ENCODE peak calls at places on chromosomes 1 and 21, in four cellular contexts. N is HEK293T, M is mammary epithelial cell, F is glomerular endothelial cell. I is an unnamed sample.

GRCh38 chr1:50529510-50529909 is 106.3 kb upstream of the DMRTA2 start:
- DNase-seq in N (no peak), M (no peak), F (no peak), I (no peak)

GRCh38 chr1:49048188-49048587 is 271.5 kb upstream of the BEND5 start:
- DNase-seq in N (no peak), M (no peak), F (no peak), I (no peak)

GRCh38 chr1:185742403-185742802 is 8.2 kb downstream of the HMCN1 start:
- DNase-seq in N (no peak), M (no peak), F (no peak), I (no peak)

GRCh38 chr1:57102957-57103356 is 137.1 kb upstream of the C8B start:
- DNase-seq in N (no peak), M (no peak), F (no peak), I (no peak)

GRCh38 chr1:1799716-1800115 is 21.4 kb upstream of the NADK start:
- DNase-seq in N (no peak), M (no peak), F (no peak), I (no peak)

GRCh38 chr1:85428471-85429077 is 36.4 kb downstream of the DDAH1 start:
- DNase-seq in N (no peak), M (no peak), F (no peak), I (peak; percentile 33)

GRCh38 chr21:36747815-36748381 is 49.0 kb downstream of the SIM2 start:
- DNase-seq in N (no peak), M (no peak), F (no peak), I (no peak)

GRCh38 chr1:31626451-31627202 is 9.1 kb downstream of the HCRTR1 start:
- DNase-seq in N (no peak), M (peak; percentile 27), F (no peak), I (no peak)

GRCh38 chr1:67214420-67215174 is 48.3 kb downstream of the IL23R start:
- DNase-seq in N (no peak), M (peak; percentile 38), F (no peak), I (no peak)

GRCh38 chr1:53361541-53361961 is 33.7 kb upstream of the LRP8 start:
- DNase-seq in N (no peak), M (no peak), F (no peak), I (no peak)

GRCh38 chr1:221458430-221459156 is 283.3 kb downstream of the DUSP10 start:
- DNase-seq in N (no peak), M (peak; percentile 43), F (no peak), I (no peak)

GRCh38 chr21:26758083-26758861 is 86.9 kb downstream of the ADAMTS1 start:
- DNase-seq in N (no peak), M (no peak), F (no peak), I (no peak)

GRCh38 chr1:242770366-242770765 is 245.9 kb upstream of the PLD5 start:
- DNase-seq in N (no peak), M (peak; percentile 12), F (no peak), I (no peak)

GRCh38 chr1:31789259-31790065 is 25.3 kb upstream of the ADGRB2 start:
- DNase-seq in N (peak; percentile 99), M (peak; percentile 75), F (no peak), I (peak; percentile 60)

GRCh38 chr1:3679799-3680453 is 27.6 kb downstream of the TP73 start:
- DNase-seq in N (no peak), M (no peak), F (no peak), I (no peak)

GRCh38 chr1:151346082-151346768 is 827 bp downstream of the RFX5 start:
- DNase-seq in N (no peak), M (no peak), F (no peak), I (no peak)

GRCh38 chr1:240499012-240499411 is 112.9 kb downstream of the GREM2 start:
- DNase-seq in N (no peak), M (no peak), F (no peak), I (no peak)

GRCh38 chr1:15426492-15427279 is 11.6 kb upstream of the CTRC start:
- DNase-seq in N (no peak), M (no peak), F (no peak), I (no peak)

GRCh38 chr21:34073749-34074282 is 438 bp downstream of the MRPS6 start:
- DNase-seq in N (peak; percentile 50), M (no peak), F (no peak), I (no peak)

GRCh38 chr1:180533571-180533987 is 25.2 kb upstream of the OVAAL start:
- DNase-seq in N (peak; percentile 84), M (peak; percentile 33), F (peak; percentile 31), I (no peak)